ENCODE peak calls at places on chromosomes 7 and 10, in eight cellular contexts. Q is WTC11; M is NCI-H510A treated with DMSO at 0.1 percent for 48 hours; C is neuronal stem cell; Y is CD8-positive, alpha-beta T cell; Z is fibroblast of the conjunctiva; P is HCEC 1CT; E is prostate gland. L is an unnamed sample.
A peak's percentile ranks its signal among the peaks of the same experiment; 100 is the strongest.

GRCh38 chr10:29658984-29659769 is 24.4 kb upstream of the SVIL start:
- DNase-seq in Q (no peak), M (peak; percentile 4), C (no peak), Y (peak; percentile 35), Z (peak; percentile 96), P (peak; percentile 98), E (peak; percentile 53), L (no peak)

GRCh38 chr10:87675396-87676376 is 16.0 kb downstream of the PAPSS2 start:
- DNase-seq in Q (no peak), M (no peak), C (no peak), Y (no peak), Z (no peak), P (peak; percentile 72), E (no peak), L (no peak)

GRCh38 chr7:29140873-29141468 is 5.4 kb downstream of the CPVL start:
- DNase-seq in Q (no peak), M (no peak), C (no peak), Y (no peak), Z (no peak), P (no peak), E (no peak), L (no peak)

GRCh38 chr7:14236834-14237233 is 247.4 kb upstream of the ETV1 start:
- DNase-seq in Q (no peak), M (no peak), C (no peak), Y (no peak), Z (no peak), P (no peak), E (no peak), L (no peak)

GRCh38 chr10:103685880-103686669 is 169.3 kb downstream of the SH3PXD2A start:
- DNase-seq in Q (peak; percentile 85), M (peak; percentile 87), C (peak; percentile 65), Y (peak; percentile 65), Z (peak; percentile 54), P (peak; percentile 55), E (peak; percentile 60), L (peak; percentile 76)

GRCh38 chr7:141328290-141328689 is 222.9 kb upstream of the AGK start:
- DNase-seq in Q (no peak), M (no peak), C (no peak), Y (no peak), Z (no peak), P (no peak), E (no peak), L (no peak)

GRCh38 chr7:105011771-105012502 is 2.1 kb upstream of the KMT2E start:
- DNase-seq in Q (no peak), M (no peak), C (no peak), Y (no peak), Z (no peak), P (no peak), E (no peak), L (no peak)

GRCh38 chr7:1734331-1734730 is 64.3 kb downstream of the ELFN1 start:
- DNase-seq in Q (no peak), M (no peak), C (no peak), Y (no peak), Z (no peak), P (no peak), E (no peak), L (no peak)

GRCh38 chr10:17742918-17743317 is 9.1 kb upstream of the TMEM236 start:
- DNase-seq in Q (peak; percentile 68), M (no peak), C (peak; percentile 47), Y (peak; percentile 55), Z (peak; percentile 33), P (peak; percentile 22), E (peak; percentile 20), L (peak; percentile 41)

GRCh38 chr7:1767524-1767923 is 97.4 kb downstream of the ELFN1 start:
- DNase-seq in Q (peak; percentile 61), M (no peak), C (no peak), Y (no peak), Z (no peak), P (no peak), E (no peak), L (no peak)

GRCh38 chr10:132904814-132905649 is 37.3 kb downstream of the CFAP46 start:
- DNase-seq in Q (no peak), M (no peak), C (no peak), Y (no peak), Z (no peak), P (no peak), E (no peak), L (no peak)

GRCh38 chr10:109207361-109207760 is 716.0 kb downstream of the XPNPEP1 start:
- DNase-seq in Q (no peak), M (no peak), C (peak; percentile 18), Y (no peak), Z (no peak), P (no peak), E (no peak), L (no peak)

GRCh38 chr10:35412336-35412735 is 76.0 kb downstream of the CCNY start:
- DNase-seq in Q (no peak), M (no peak), C (no peak), Y (no peak), Z (no peak), P (no peak), E (no peak), L (no peak)

GRCh38 chr7:85719981-85720963 is 533.4 kb upstream of the SEMA3D start:
- DNase-seq in Q (no peak), M (peak; percentile 9), C (no peak), Y (no peak), Z (peak; percentile 89), P (peak; percentile 77), E (no peak), L (no peak)

GRCh38 chr7:99098824-99099498 is 44.9 kb downstream of the SMURF1 start:
- DNase-seq in Q (no peak), M (no peak), C (no peak), Y (no peak), Z (peak; percentile 39), P (no peak), E (no peak), L (no peak)

GRCh38 chr7:17408245-17408903 is 109.9 kb downstream of the AHR start:
- DNase-seq in Q (no peak), M (no peak), C (no peak), Y (no peak), Z (peak; percentile 84), P (peak; percentile 97), E (no peak), L (no peak)

GRCh38 chr10:93379366-93380042 is 102.6 kb downstream of the MYOF start:
- DNase-seq in Q (no peak), M (no peak), C (no peak), Y (no peak), Z (peak; percentile 36), P (peak; percentile 87), E (no peak), L (no peak)

GRCh38 chr7:116630932-116631449 is 41.0 kb upstream of the MET start:
- DNase-seq in Q (no peak), M (no peak), C (no peak), Y (no peak), Z (peak; percentile 60), P (peak; percentile 97), E (no peak), L (no peak)

GRCh38 chr10:10589540-10589939 is 428.1 kb upstream of the CELF2 start:
- DNase-seq in Q (no peak), M (no peak), C (no peak), Y (no peak), Z (peak; percentile 69), P (peak; percentile 90), E (no peak), L (no peak)

GRCh38 chr10:53025172-53025651 is 252.6 kb upstream of the MBL2 start:
- DNase-seq in Q (no peak), M (no peak), C (no peak), Y (no peak), Z (no peak), P (no peak), E (peak; percentile 16), L (no peak)

L was measured in NCI-H146.